ENCODE peak calls at places on chromosomes 12 and 14, in nine cellular contexts. H is activated CD4-positive, CD25-positive, alpha-beta regulatory T cell treated with anti-CD3 and anti-CD28 coated beads, Interleukin-2, amount 50 U/mL, for 72 hours; K is GM12891; N is pons; I is foreskin keratinocyte; Z is NCI-H2171 treated with DMSO at 0.1 percent for 48 hours; C is psoas muscle; F is NCI-H2029; Y is K562. R is an unnamed sample.

GRCh38 chr12:12671850-12672660 is 23.9 kb downstream of the GPR19 start:
- DNase-seq in H (no peak), K (no peak), N (no peak), I (no peak), Z (no peak), C (no peak), F (no peak), Y (no peak), R (peak)

GRCh38 chr12:91811481-91812287 is 334.0 kb downstream of the BTG1 start:
- DNase-seq in H (peak), K (peak), N (peak), I (no peak), Z (peak), C (peak), F (no peak), Y (peak), R (peak)

GRCh38 chr14:20934148-20934762 is 21.0 kb upstream of the RNASE2 start:
- DNase-seq in H (peak), K (peak), N (no peak), I (no peak), Z (no peak), C (peak), F (no peak), Y (peak), R (no peak)

GRCh38 chr14:99395904-99396530 is 84.6 kb downstream of the SETD3 start:
- DNase-seq in H (no peak), K (no peak), N (peak), I (peak), Z (no peak), C (no peak), F (peak), Y (no peak), R (peak)

GRCh38 chr12:47014474-47014873 is 64.9 kb upstream of the PCED1B start:
- DNase-seq in H (no peak), K (no peak), N (no peak), I (no peak), Z (no peak), C (no peak), F (no peak), Y (no peak), R (peak)

GRCh38 chr12:85920324-85920947 is 46.3 kb downstream of the NTS start:
- DNase-seq in H (no peak), K (no peak), N (peak), I (no peak), Z (peak), C (no peak), F (peak), Y (peak), R (peak)

GRCh38 chr12:42129595-42130204 is 15.0 kb downstream of the GXYLT1 start:
- DNase-seq in H (no peak), K (no peak), N (peak), I (peak), Z (peak), C (no peak), F (no peak), Y (no peak), R (peak)

GRCh38 chr12:47904647-47905312 is at the start of gene VDR:
- DNase-seq in H (peak), K (peak), N (peak), I (peak), Z (peak), C (peak), F (peak), Y (peak), R (peak)

GRCh38 chr12:115413626-115414025 is 729.7 kb upstream of the TBX3 start:
- DNase-seq in H (no peak), K (no peak), N (no peak), I (no peak), Z (no peak), C (no peak), F (no peak), Y (no peak), R (no peak)

GRCh38 chr12:9799961-9800360 is 27.3 kb upstream of the KLRF1 start:
- DNase-seq in H (no peak), K (no peak), N (no peak), I (no peak), Z (no peak), C (no peak), F (no peak), Y (no peak), R (no peak)

GRCh38 chr12:104698871-104699270 is 242.1 kb downstream of the CHST11 start:
- DNase-seq in H (no peak), K (no peak), N (no peak), I (no peak), Z (no peak), C (no peak), F (no peak), Y (no peak), R (no peak)

GRCh38 chr12:123106640-123107359 is 44.1 kb downstream of the PITPNM2 start:
- DNase-seq in H (peak), K (no peak), N (no peak), I (no peak), Z (no peak), C (peak), F (no peak), Y (peak), R (no peak)

GRCh38 chr14:33682746-33683145 is 268.1 kb downstream of the EGLN3 start:
- DNase-seq in H (no peak), K (no peak), N (no peak), I (no peak), Z (no peak), C (peak), F (no peak), Y (no peak), R (no peak)

GRCh38 chr14:105487449-105487985 is 831 bp downstream of the CRIP1 start:
- DNase-seq in H (peak), K (no peak), N (no peak), I (no peak), Z (no peak), C (no peak), F (no peak), Y (no peak), R (no peak)

GRCh38 chr12:109482491-109482890 is 5.1 kb downstream of the UBE3B start:
- DNase-seq in H (no peak), K (no peak), N (no peak), I (no peak), Z (no peak), C (no peak), F (no peak), Y (no peak), R (no peak)

GRCh38 chr12:108515916-108516315 is 839 bp downstream of the FICD start:
- DNase-seq in H (no peak), K (no peak), N (no peak), I (no peak), Z (no peak), C (no peak), F (peak), Y (no peak), R (no peak)

GRCh38 chr12:62458626-62459025 is 8.0 kb upstream of the MON2 start:
- DNase-seq in H (no peak), K (no peak), N (no peak), I (no peak), Z (no peak), C (no peak), F (no peak), Y (no peak), R (no peak)

GRCh38 chr12:49367381-49368239 is at the start of gene SPATS2:
- DNase-seq in H (no peak), K (no peak), N (no peak), I (no peak), Z (peak), C (peak), F (no peak), Y (no peak), R (no peak)

GRCh38 chr12:21666722-21667121 is 9.1 kb upstream of the LDHB start:
- DNase-seq in H (no peak), K (no peak), N (no peak), I (no peak), Z (no peak), C (no peak), F (peak), Y (no peak), R (no peak)

GRCh38 chr14:100292776-100293461 is 13.3 kb downstream of the SLC25A29 start:
- DNase-seq in H (no peak), K (no peak), N (no peak), I (no peak), Z (no peak), C (peak), F (no peak), Y (no peak), R (no peak)

GRCh38 chr14:58078068-58078467 is 73.9 kb downstream of the ARMH4 start:
- DNase-seq in H (no peak), K (no peak), N (no peak), I (peak), Z (no peak), C (no peak), F (no peak), Y (no peak), R (peak)

GRCh38 chr12:89072303-89073026 is 279.8 kb downstream of the DUSP6 start:
- DNase-seq in H (no peak), K (no peak), N (no peak), I (no peak), Z (no peak), C (no peak), F (peak), Y (no peak), R (no peak)

GRCh38 chr12:9634177-9634803 is 26.6 kb upstream of the KLRB1 start:
- DNase-seq in H (peak), K (no peak), N (peak), I (no peak), Z (no peak), C (no peak), F (no peak), Y (peak), R (peak)

GRCh38 chr12:59715434-59715833 is 119.6 kb downstream of the SLC16A7 start:
- DNase-seq in H (no peak), K (no peak), N (no peak), I (no peak), Z (no peak), C (no peak), F (no peak), Y (no peak), R (no peak)

GRCh38 chr14:90275820-90276219 is 19.5 kb downstream of the PSMC1 start:
- DNase-seq in H (no peak), K (no peak), N (no peak), I (no peak), Z (no peak), C (no peak), F (no peak), Y (no peak), R (no peak)

GRCh38 chr14:102590667-102591099 is 1.8 kb upstream of the RCOR1 start:
- DNase-seq in H (peak), K (no peak), N (peak), I (no peak), Z (no peak), C (peak), F (no peak), Y (peak), R (no peak)

GRCh38 chr14:50697659-50698290 is 29.7 kb upstream of the SAV1 start:
- DNase-seq in H (no peak), K (no peak), N (no peak), I (no peak), Z (no peak), C (no peak), F (no peak), Y (no peak), R (no peak)

GRCh38 chr14:105299654-105300541 is 903 bp downstream of the BRF1 start:
- DNase-seq in H (peak), K (no peak), N (no peak), I (no peak), Z (peak), C (no peak), F (no peak), Y (no peak), R (no peak)

GRCh38 chr12:3896851-3897351 is 23.7 kb upstream of the PARP11 start:
- DNase-seq in H (no peak), K (no peak), N (peak), I (peak), Z (no peak), C (no peak), F (no peak), Y (no peak), R (no peak)

GRCh38 chr12:118249547-118249946 is 113.6 kb downstream of the PEBP1 start:
- DNase-seq in H (no peak), K (no peak), N (no peak), I (no peak), Z (no peak), C (no peak), F (no peak), Y (no peak), R (no peak)

GRCh38 chr12:123934829-123935228 is 37.8 kb downstream of the CCDC92 start:
- DNase-seq in H (no peak), K (no peak), N (no peak), I (no peak), Z (no peak), C (no peak), F (no peak), Y (peak), R (peak)

GRCh38 chr12:10740182-10740581 is 17.1 kb upstream of the YBX3 start:
- DNase-seq in H (no peak), K (no peak), N (no peak), I (no peak), Z (no peak), C (no peak), F (no peak), Y (no peak), R (no peak)

GRCh38 chr12:120115692-120116442 is 686 bp downstream of the RAB35 start:
- DNase-seq in H (peak), K (no peak), N (no peak), I (no peak), Z (peak), C (peak), F (no peak), Y (no peak), R (no peak)

GRCh38 chr12:46267618-46268348 is 1.1 kb downstream of the SLC38A1 start:
- DNase-seq in H (peak), K (no peak), N (no peak), I (no peak), Z (peak), C (no peak), F (peak), Y (peak), R (no peak)

R was measured in HS-5.